ENCODE peak calls at places on chromosomes 2 and 18, in seven cellular contexts. One of them, this sample, is unnamed.

GRCh38 chr2:206245178-206245778 is 29.2 kb upstream of the ZDBF2 start:
- DNase-seq in lower lobe of right lung: no peak
- DNase-seq in WTC11: no peak
- DNase-seq in BJ: no peak
- DNase-seq in K562: no peak
- DNase-seq in Calu3: no peak
- DNase-seq in lung: no peak
- DNase-seq in this sample: no peak

GRCh38 chr18:9835112-9835755 is 50.5 kb upstream of the TXNDC2 start:
- DNase-seq in Calu3: no peak
- DNase-seq in lung: no peak
- DNase-seq in lower lobe of right lung: no peak
- DNase-seq in WTC11: no peak
- DNase-seq in BJ: no peak
- DNase-seq in K562: no peak
- DNase-seq in this sample: no peak

GRCh38 chr2:72897785-72898184 is 10.6 kb downstream of the SPR start:
- DNase-seq in lower lobe of right lung: no peak
- DNase-seq in WTC11: no peak
- DNase-seq in K562: no peak
- DNase-seq in lung: no peak
- DNase-seq in BJ: no peak
- DNase-seq in Calu3: no peak
- DNase-seq in this sample: no peak

GRCh38 chr2:46601328-46601963 is 122.1 kb downstream of the TMEM247 start:
- DNase-seq in Calu3: no peak
- DNase-seq in WTC11: no peak
- DNase-seq in K562: no peak
- DNase-seq in lung: no peak
- DNase-seq in BJ: no peak
- DNase-seq in lower lobe of right lung: no peak
- DNase-seq in this sample: no peak

GRCh38 chr18:24801011-24801410 is 340.6 kb downstream of the HRH4 start:
- DNase-seq in lower lobe of right lung: no peak
- DNase-seq in K562: no peak
- DNase-seq in lung: no peak
- DNase-seq in BJ: peak
- DNase-seq in WTC11: no peak
- DNase-seq in Calu3: no peak
- DNase-seq in this sample: no peak

GRCh38 chr2:178870703-178871102 is 63.5 kb upstream of the TTN start:
- DNase-seq in lung: no peak
- DNase-seq in K562: no peak
- DNase-seq in lower lobe of right lung: no peak
- DNase-seq in BJ: no peak
- DNase-seq in WTC11: no peak
- DNase-seq in Calu3: peak
- DNase-seq in this sample: no peak

GRCh38 chr2:239360421-239361310 is 40.2 kb downstream of the HDAC4 start:
- DNase-seq in WTC11: no peak
- DNase-seq in Calu3: no peak
- DNase-seq in BJ: no peak
- DNase-seq in K562: peak
- DNase-seq in lung: no peak
- DNase-seq in lower lobe of right lung: no peak
- DNase-seq in this sample: no peak

GRCh38 chr2:63050186-63050915 is at the start of gene OTX1:
- DNase-seq in WTC11: peak
- DNase-seq in K562: peak
- DNase-seq in Calu3: peak
- DNase-seq in BJ: no peak
- DNase-seq in lower lobe of right lung: peak
- DNase-seq in lung: peak
- DNase-seq in this sample: peak

GRCh38 chr2:100416397-100416938 is 1.0 kb downstream of the CHST10 start:
- DNase-seq in K562: peak
- DNase-seq in WTC11: no peak
- DNase-seq in lower lobe of right lung: no peak
- DNase-seq in BJ: no peak
- DNase-seq in Calu3: peak
- DNase-seq in lung: no peak
- DNase-seq in this sample: no peak

GRCh38 chr2:133506962-133507361 is 61.3 kb downstream of the NCKAP5 start:
- DNase-seq in BJ: no peak
- DNase-seq in K562: no peak
- DNase-seq in WTC11: no peak
- DNase-seq in lower lobe of right lung: no peak
- DNase-seq in Calu3: no peak
- DNase-seq in lung: no peak
- DNase-seq in this sample: no peak

GRCh38 chr2:112031916-112032582 is 23.0 kb upstream of the TMEM87B start:
- DNase-seq in K562: no peak
- DNase-seq in BJ: no peak
- DNase-seq in lung: peak
- DNase-seq in lower lobe of right lung: peak
- DNase-seq in Calu3: no peak
- DNase-seq in WTC11: no peak
- DNase-seq in this sample: no peak

GRCh38 chr2:214410128-214410775 is 602 bp upstream of the VWC2L start:
- DNase-seq in WTC11: no peak
- DNase-seq in BJ: no peak
- DNase-seq in Calu3: no peak
- DNase-seq in lung: no peak
- DNase-seq in lower lobe of right lung: no peak
- DNase-seq in K562: no peak
- DNase-seq in this sample: no peak
- TF ChIP-seq CTCF in WTC11: no peak
- TF ChIP-seq CTCF in BJ: no peak
- TF ChIP-seq CTCF in Calu3: no peak
- TF ChIP-seq CTCF in lung: no peak
- TF ChIP-seq CTCF in lower lobe of right lung: no peak
- TF ChIP-seq CTCF in K562: no peak
- TF ChIP-seq CTCF in this sample: no peak

GRCh38 chr18:11654736-11655604 is 34.1 kb upstream of the GNAL start:
- DNase-seq in WTC11: peak
- DNase-seq in BJ: no peak
- DNase-seq in lower lobe of right lung: peak
- DNase-seq in K562: peak
- DNase-seq in Calu3: peak
- DNase-seq in lung: peak
- DNase-seq in this sample: peak

GRCh38 chr18:11657152-11657551 is 31.9 kb upstream of the GNAL start:
- DNase-seq in K562: no peak
- DNase-seq in Calu3: no peak
- DNase-seq in BJ: no peak
- DNase-seq in lung: no peak
- DNase-seq in WTC11: no peak
- DNase-seq in lower lobe of right lung: no peak
- DNase-seq in this sample: no peak

GRCh38 chr18:11651899-11652298 is 37.2 kb upstream of the GNAL start:
- DNase-seq in lung: no peak
- DNase-seq in lower lobe of right lung: no peak
- DNase-seq in Calu3: no peak
- DNase-seq in BJ: no peak
- DNase-seq in K562: no peak
- DNase-seq in WTC11: no peak
- DNase-seq in this sample: no peak

GRCh38 chr18:11655605-11655932 is 33.5 kb upstream of the GNAL start:
- DNase-seq in BJ: no peak
- DNase-seq in lung: no peak
- DNase-seq in lower lobe of right lung: no peak
- DNase-seq in K562: no peak
- DNase-seq in WTC11: no peak
- DNase-seq in Calu3: no peak
- DNase-seq in this sample: no peak

GRCh38 chr18:11653521-11653920 is 35.5 kb upstream of the GNAL start:
- DNase-seq in K562: no peak
- DNase-seq in BJ: no peak
- DNase-seq in WTC11: no peak
- DNase-seq in Calu3: no peak
- DNase-seq in lower lobe of right lung: no peak
- DNase-seq in lung: no peak
- DNase-seq in this sample: no peak
- TF ChIP-seq CTCF in K562: no peak
- TF ChIP-seq CTCF in BJ: no peak
- TF ChIP-seq CTCF in WTC11: no peak
- TF ChIP-seq CTCF in Calu3: no peak
- TF ChIP-seq CTCF in lower lobe of right lung: no peak
- TF ChIP-seq CTCF in lung: no peak
- TF ChIP-seq CTCF in this sample: no peak

GRCh38 chr2:61619561-61619960 is 81.4 kb upstream of the XPO1 start:
- DNase-seq in BJ: no peak
- DNase-seq in Calu3: no peak
- DNase-seq in lung: no peak
- DNase-seq in K562: no peak
- DNase-seq in lower lobe of right lung: no peak
- DNase-seq in WTC11: no peak
- DNase-seq in this sample: no peak

GRCh38 chr2:61623747-61624146 is 85.6 kb upstream of the XPO1 start:
- DNase-seq in lung: no peak
- DNase-seq in lower lobe of right lung: no peak
- DNase-seq in K562: no peak
- DNase-seq in Calu3: no peak
- DNase-seq in BJ: no peak
- DNase-seq in WTC11: no peak
- DNase-seq in this sample: no peak

GRCh38 chr2:61617610-61618009 is 79.5 kb upstream of the XPO1 start:
- DNase-seq in WTC11: no peak
- DNase-seq in lower lobe of right lung: no peak
- DNase-seq in lung: no peak
- DNase-seq in Calu3: no peak
- DNase-seq in K562: no peak
- DNase-seq in BJ: no peak
- DNase-seq in this sample: no peak

DNA sequence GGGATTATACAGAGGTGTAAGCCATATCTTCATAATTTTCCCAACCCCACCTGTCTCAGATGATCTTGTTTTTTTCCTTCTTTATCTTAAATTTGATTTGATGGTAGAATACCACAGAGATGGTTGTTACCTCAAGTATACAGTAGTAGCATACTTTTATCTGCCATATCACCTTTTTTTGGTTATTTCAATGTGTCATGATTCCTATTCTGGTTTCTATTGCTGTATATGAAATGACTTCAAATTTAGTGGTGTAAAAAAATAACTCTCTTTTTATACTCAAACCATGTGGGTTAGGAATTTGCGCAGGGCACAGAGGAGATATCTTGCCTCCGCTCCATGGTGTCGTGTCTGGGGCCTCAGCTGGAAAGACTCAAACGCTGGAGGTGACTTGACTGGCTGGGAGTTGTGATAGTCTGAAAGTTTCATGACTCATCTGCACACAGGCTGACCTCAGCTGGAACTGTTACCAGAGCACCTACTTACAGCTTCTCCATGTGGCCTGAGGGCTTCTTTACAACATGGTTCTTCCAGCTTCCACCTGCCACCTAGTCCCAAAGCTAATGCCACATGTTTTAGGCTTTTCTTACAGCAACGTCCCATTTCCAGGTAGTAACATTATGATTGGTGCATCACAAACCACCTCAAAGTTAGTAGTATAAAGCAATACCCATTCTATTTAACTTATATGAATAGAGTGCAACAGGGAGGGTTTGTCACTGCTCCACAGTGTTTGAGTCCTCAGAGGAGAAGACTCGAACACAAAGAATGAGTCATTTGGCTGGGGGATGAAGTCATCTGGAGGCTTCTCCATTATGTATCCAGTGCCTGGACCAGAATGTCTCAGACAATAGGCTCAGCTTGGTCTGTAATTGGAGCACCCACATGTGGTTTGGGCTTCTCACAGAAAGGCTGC is 82.3 kb upstream of the XPO1 start:
- DNase-seq in lower lobe of right lung: no peak
- DNase-seq in lung: no peak
- DNase-seq in BJ: peak
- DNase-seq in WTC11: no peak
- DNase-seq in K562: peak
- DNase-seq in Calu3: peak
- DNase-seq in this sample: no peak
- TF ChIP-seq CTCF in lower lobe of right lung: no peak
- TF ChIP-seq CTCF in lung: no peak
- TF ChIP-seq CTCF in BJ: no peak
- TF ChIP-seq CTCF in WTC11: no peak
- TF ChIP-seq CTCF in K562: no peak
- TF ChIP-seq CTCF in Calu3: no peak
- TF ChIP-seq CTCF in this sample: no peak

GRCh38 chr2:18559941-18560796 is at the start of gene RDH14:
- DNase-seq in BJ: peak
- DNase-seq in lower lobe of right lung: peak
- DNase-seq in lung: peak
- DNase-seq in K562: peak
- DNase-seq in Calu3: peak
- DNase-seq in WTC11: peak
- DNase-seq in this sample: peak
- TF ChIP-seq CTCF in BJ: no peak
- TF ChIP-seq CTCF in lower lobe of right lung: no peak
- TF ChIP-seq CTCF in lung: no peak
- TF ChIP-seq CTCF in K562: no peak
- TF ChIP-seq CTCF in Calu3: no peak
- TF ChIP-seq CTCF in WTC11: no peak
- TF ChIP-seq CTCF in this sample: no peak

GRCh38 chr2:7694066-7695000 is 777.1 kb downstream of the RNF144A start:
- DNase-seq in lower lobe of right lung: no peak
- DNase-seq in K562: no peak
- DNase-seq in Calu3: no peak
- DNase-seq in BJ: no peak
- DNase-seq in WTC11: no peak
- DNase-seq in lung: no peak
- DNase-seq in this sample: no peak

GRCh38 chr2:7692657-7693161 is 775.5 kb downstream of the RNF144A start:
- DNase-seq in lung: peak
- DNase-seq in K562: no peak
- DNase-seq in BJ: peak
- DNase-seq in lower lobe of right lung: no peak
- DNase-seq in Calu3: no peak
- DNase-seq in WTC11: no peak
- DNase-seq in this sample: no peak

GRCh38 chr2:7701807-7702206 is 784.6 kb downstream of the RNF144A start:
- DNase-seq in lung: no peak
- DNase-seq in BJ: no peak
- DNase-seq in lower lobe of right lung: no peak
- DNase-seq in Calu3: no peak
- DNase-seq in K562: no peak
- DNase-seq in WTC11: no peak
- DNase-seq in this sample: no peak

GRCh38 chr2:7693246-7694065 is 776.2 kb downstream of the RNF144A start:
- DNase-seq in Calu3: no peak
- DNase-seq in BJ: no peak
- DNase-seq in K562: no peak
- DNase-seq in lower lobe of right lung: no peak
- DNase-seq in WTC11: no peak
- DNase-seq in lung: no peak
- DNase-seq in this sample: no peak

GRCh38 chr2:7697052-7697451 is 779.8 kb downstream of the RNF144A start:
- DNase-seq in WTC11: peak
- DNase-seq in Calu3: no peak
- DNase-seq in lower lobe of right lung: no peak
- DNase-seq in BJ: no peak
- DNase-seq in K562: no peak
- DNase-seq in lung: no peak
- DNase-seq in this sample: no peak
- TF ChIP-seq CTCF in WTC11: no peak
- TF ChIP-seq CTCF in Calu3: no peak
- TF ChIP-seq CTCF in lower lobe of right lung: no peak
- TF ChIP-seq CTCF in BJ: no peak
- TF ChIP-seq CTCF in K562: no peak
- TF ChIP-seq CTCF in lung: no peak
- TF ChIP-seq CTCF in this sample: no peak

This sample was measured in nephron progenitor cell.